ENCODE peak calls at places on chromosomes 11 and 22, in eight cellular contexts. One of them, this sample, is unnamed.

GRCh38 chr22:47194476-47195155 is 432.2 kb downstream of the TBC1D22A start:
- DNase-seq in GM12865: no peak
- DNase-seq in esophagus muscularis mucosa: no peak
- DNase-seq in suprapubic skin: peak; percentile 44
- DNase-seq in AG04450: no peak
- DNase-seq in dorsolateral prefrontal cortex: no peak
- DNase-seq in right lobe of liver: no peak
- DNase-seq in CD8-positive, alpha-beta T cell: no peak
- DNase-seq in this sample: peak; percentile 27

GRCh38 chr11:72069200-72069599 is 11.1 kb downstream of the NUMA1 start:
- DNase-seq in dorsolateral prefrontal cortex: no peak
- DNase-seq in suprapubic skin: no peak
- DNase-seq in right lobe of liver: no peak
- DNase-seq in GM12865: peak; percentile 36
- DNase-seq in AG04450: no peak
- DNase-seq in CD8-positive, alpha-beta T cell: no peak
- DNase-seq in esophagus muscularis mucosa: no peak
- DNase-seq in this sample: no peak

GRCh38 chr11:60095477-60096120 is 7.1 kb downstream of the MS4A2 start:
- DNase-seq in right lobe of liver: no peak
- DNase-seq in AG04450: no peak
- DNase-seq in dorsolateral prefrontal cortex: no peak
- DNase-seq in suprapubic skin: no peak
- DNase-seq in esophagus muscularis mucosa: no peak
- DNase-seq in CD8-positive, alpha-beta T cell: no peak
- DNase-seq in GM12865: no peak
- DNase-seq in this sample: no peak

GRCh38 chr11:10329935-10330334 is 25.1 kb downstream of the ADM start:
- DNase-seq in right lobe of liver: no peak
- DNase-seq in esophagus muscularis mucosa: peak; percentile 26
- DNase-seq in dorsolateral prefrontal cortex: no peak
- DNase-seq in AG04450: no peak
- DNase-seq in GM12865: no peak
- DNase-seq in CD8-positive, alpha-beta T cell: no peak
- DNase-seq in suprapubic skin: no peak
- DNase-seq in this sample: no peak

GRCh38 chr22:39534591-39535301 is 2.2 kb upstream of the RPS19BP1 start:
- DNase-seq in esophagus muscularis mucosa: peak; percentile 94
- DNase-seq in AG04450: no peak
- DNase-seq in dorsolateral prefrontal cortex: peak; percentile 90
- DNase-seq in right lobe of liver: peak; percentile 83
- DNase-seq in GM12865: peak; percentile 72
- DNase-seq in suprapubic skin: peak; percentile 91
- DNase-seq in CD8-positive, alpha-beta T cell: peak; percentile 75
- DNase-seq in this sample: peak; percentile 79

GRCh38 chr11:68120212-68121066 is 749 bp downstream of the CHKA start:
- DNase-seq in GM12865: peak; percentile 74
- DNase-seq in right lobe of liver: peak; percentile 80
- DNase-seq in dorsolateral prefrontal cortex: peak; percentile 52
- DNase-seq in CD8-positive, alpha-beta T cell: peak; percentile 73
- DNase-seq in AG04450: no peak
- DNase-seq in suprapubic skin: peak; percentile 85
- DNase-seq in esophagus muscularis mucosa: no peak
- DNase-seq in this sample: peak; percentile 60

GRCh38 chr11:66311965-66312548 is 4.8 kb downstream of the CD248 start:
- DNase-seq in GM12865: peak; percentile 94
- DNase-seq in AG04450: peak; percentile 84
- DNase-seq in right lobe of liver: peak; percentile 95
- DNase-seq in suprapubic skin: peak; percentile 95
- DNase-seq in esophagus muscularis mucosa: peak; percentile 97
- DNase-seq in CD8-positive, alpha-beta T cell: peak; percentile 100
- DNase-seq in dorsolateral prefrontal cortex: peak; percentile 72
- DNase-seq in this sample: peak; percentile 82

GRCh38 chr11:118621071-118621815 is 13.8 kb downstream of the PHLDB1 start:
- DNase-seq in esophagus muscularis mucosa: peak; percentile 96
- DNase-seq in suprapubic skin: peak; percentile 92
- DNase-seq in CD8-positive, alpha-beta T cell: no peak
- DNase-seq in AG04450: no peak
- DNase-seq in right lobe of liver: peak; percentile 73
- DNase-seq in dorsolateral prefrontal cortex: peak; percentile 89
- DNase-seq in GM12865: no peak
- DNase-seq in this sample: peak; percentile 83

GRCh38 chr11:296206-296975 is 2.9 kb downstream of the IFITM5 start:
- DNase-seq in esophagus muscularis mucosa: no peak
- DNase-seq in suprapubic skin: peak; percentile 67
- DNase-seq in GM12865: no peak
- DNase-seq in CD8-positive, alpha-beta T cell: peak; percentile 18
- DNase-seq in right lobe of liver: peak; percentile 19
- DNase-seq in dorsolateral prefrontal cortex: no peak
- DNase-seq in AG04450: no peak
- DNase-seq in this sample: no peak

GRCh38 chr11:76885390-76886097 is 24.8 kb downstream of the ACER3 start:
- DNase-seq in CD8-positive, alpha-beta T cell: no peak
- DNase-seq in right lobe of liver: no peak
- DNase-seq in suprapubic skin: no peak
- DNase-seq in esophagus muscularis mucosa: no peak
- DNase-seq in dorsolateral prefrontal cortex: no peak
- DNase-seq in GM12865: peak; percentile 26
- DNase-seq in AG04450: no peak
- DNase-seq in this sample: no peak

GRCh38 chr11:120317689-120318195 is 7.4 kb upstream of the TLCD5 start:
- DNase-seq in GM12865: no peak
- DNase-seq in CD8-positive, alpha-beta T cell: no peak
- DNase-seq in right lobe of liver: no peak
- DNase-seq in dorsolateral prefrontal cortex: no peak
- DNase-seq in AG04450: no peak
- DNase-seq in suprapubic skin: no peak
- DNase-seq in esophagus muscularis mucosa: peak; percentile 53
- DNase-seq in this sample: no peak

GRCh38 chr22:22486132-22486899 is 22.2 kb downstream of the ZNF280B start:
- DNase-seq in CD8-positive, alpha-beta T cell: no peak
- DNase-seq in right lobe of liver: no peak
- DNase-seq in GM12865: no peak
- DNase-seq in esophagus muscularis mucosa: no peak
- DNase-seq in dorsolateral prefrontal cortex: no peak
- DNase-seq in suprapubic skin: no peak
- DNase-seq in AG04450: no peak
- DNase-seq in this sample: no peak

GRCh38 chr22:45585946-45586540 is 83.4 kb downstream of the FBLN1 start:
- DNase-seq in AG04450: no peak
- DNase-seq in GM12865: no peak
- DNase-seq in right lobe of liver: no peak
- DNase-seq in CD8-positive, alpha-beta T cell: no peak
- DNase-seq in dorsolateral prefrontal cortex: no peak
- DNase-seq in esophagus muscularis mucosa: no peak
- DNase-seq in suprapubic skin: no peak
- DNase-seq in this sample: no peak

GRCh38 chr22:20972014-20972797 is 5.2 kb downstream of the AIFM3 start:
- DNase-seq in CD8-positive, alpha-beta T cell: no peak
- DNase-seq in dorsolateral prefrontal cortex: no peak
- DNase-seq in suprapubic skin: no peak
- DNase-seq in AG04450: no peak
- DNase-seq in esophagus muscularis mucosa: no peak
- DNase-seq in GM12865: no peak
- DNase-seq in right lobe of liver: no peak
- DNase-seq in this sample: no peak

GRCh38 chr11:109770323-109770722 is 322.9 kb upstream of the ZC3H12C start:
- DNase-seq in suprapubic skin: no peak
- DNase-seq in CD8-positive, alpha-beta T cell: no peak
- DNase-seq in right lobe of liver: no peak
- DNase-seq in GM12865: no peak
- DNase-seq in AG04450: no peak
- DNase-seq in esophagus muscularis mucosa: no peak
- DNase-seq in dorsolateral prefrontal cortex: no peak
- DNase-seq in this sample: no peak

GRCh38 chr11:92702037-92702436 is 267.4 kb upstream of the MTNR1B start:
- DNase-seq in suprapubic skin: no peak
- DNase-seq in CD8-positive, alpha-beta T cell: no peak
- DNase-seq in GM12865: no peak
- DNase-seq in dorsolateral prefrontal cortex: no peak
- DNase-seq in right lobe of liver: no peak
- DNase-seq in esophagus muscularis mucosa: no peak
- DNase-seq in AG04450: no peak
- DNase-seq in this sample: no peak

GRCh38 chr11:112016088-112016764 is 9.0 kb upstream of the DLAT start:
- DNase-seq in CD8-positive, alpha-beta T cell: no peak
- DNase-seq in right lobe of liver: no peak
- DNase-seq in suprapubic skin: no peak
- DNase-seq in esophagus muscularis mucosa: no peak
- DNase-seq in GM12865: peak; percentile 86
- DNase-seq in dorsolateral prefrontal cortex: no peak
- DNase-seq in AG04450: no peak
- DNase-seq in this sample: no peak

GRCh38 chr11:66570826-66571222 is 2.4 kb upstream of the CTSF start:
- DNase-seq in suprapubic skin: no peak
- DNase-seq in CD8-positive, alpha-beta T cell: no peak
- DNase-seq in esophagus muscularis mucosa: no peak
- DNase-seq in right lobe of liver: no peak
- DNase-seq in GM12865: no peak
- DNase-seq in dorsolateral prefrontal cortex: no peak
- DNase-seq in AG04450: no peak
- DNase-seq in this sample: no peak

GRCh38 chr11:1205987-1206331 is 16.9 kb upstream of the MUC5B start:
- DNase-seq in GM12865: no peak
- DNase-seq in esophagus muscularis mucosa: no peak
- DNase-seq in suprapubic skin: peak; percentile 25
- DNase-seq in CD8-positive, alpha-beta T cell: no peak
- DNase-seq in dorsolateral prefrontal cortex: no peak
- DNase-seq in AG04450: no peak
- DNase-seq in right lobe of liver: peak; percentile 8
- DNase-seq in this sample: no peak

GRCh38 chr11:29962243-29962642 is 54.6 kb downstream of the KCNA4 start:
- DNase-seq in dorsolateral prefrontal cortex: no peak
- DNase-seq in AG04450: no peak
- DNase-seq in suprapubic skin: no peak
- DNase-seq in CD8-positive, alpha-beta T cell: no peak
- DNase-seq in right lobe of liver: no peak
- DNase-seq in GM12865: peak; percentile 41
- DNase-seq in esophagus muscularis mucosa: no peak
- DNase-seq in this sample: no peak
- TF ChIP-seq CTCF in dorsolateral prefrontal cortex: no peak
- TF ChIP-seq CTCF in AG04450: peak; percentile 32
- TF ChIP-seq CTCF in suprapubic skin: no peak
- TF ChIP-seq CTCF in CD8-positive, alpha-beta T cell: no peak
- TF ChIP-seq CTCF in right lobe of liver: no peak
- TF ChIP-seq CTCF in GM12865: peak; percentile 47
- TF ChIP-seq CTCF in esophagus muscularis mucosa: no peak
- TF ChIP-seq CTCF in this sample: peak; percentile 55

GRCh38 chr22:31104869-31105268 is 2.5 kb downstream of the SELENOM start:
- DNase-seq in AG04450: no peak
- DNase-seq in suprapubic skin: no peak
- DNase-seq in dorsolateral prefrontal cortex: no peak
- DNase-seq in GM12865: peak; percentile 43
- DNase-seq in right lobe of liver: no peak
- DNase-seq in esophagus muscularis mucosa: no peak
- DNase-seq in CD8-positive, alpha-beta T cell: no peak
- DNase-seq in this sample: no peak
- TF ChIP-seq CTCF in AG04450: peak; percentile 40
- TF ChIP-seq CTCF in suprapubic skin: no peak
- TF ChIP-seq CTCF in dorsolateral prefrontal cortex: peak; percentile 29
- TF ChIP-seq CTCF in GM12865: peak; percentile 35
- TF ChIP-seq CTCF in right lobe of liver: peak; percentile 18
- TF ChIP-seq CTCF in esophagus muscularis mucosa: peak; percentile 49
- TF ChIP-seq CTCF in CD8-positive, alpha-beta T cell: no peak
- TF ChIP-seq CTCF in this sample: peak; percentile 31

GRCh38 chr11:33713914-33714398 is 13.3 kb upstream of the C11orf91 start:
- DNase-seq in GM12865: no peak
- DNase-seq in right lobe of liver: no peak
- DNase-seq in dorsolateral prefrontal cortex: no peak
- DNase-seq in suprapubic skin: no peak
- DNase-seq in esophagus muscularis mucosa: no peak
- DNase-seq in CD8-positive, alpha-beta T cell: no peak
- DNase-seq in AG04450: no peak
- DNase-seq in this sample: no peak

GRCh38 chr11:33718441-33718840 is 17.8 kb downstream of the CD59 start:
- DNase-seq in esophagus muscularis mucosa: no peak
- DNase-seq in suprapubic skin: no peak
- DNase-seq in GM12865: no peak
- DNase-seq in AG04450: no peak
- DNase-seq in dorsolateral prefrontal cortex: no peak
- DNase-seq in right lobe of liver: no peak
- DNase-seq in CD8-positive, alpha-beta T cell: no peak
- DNase-seq in this sample: no peak

GRCh38 chr11:33713162-33713913 is 12.7 kb upstream of the C11orf91 start:
- DNase-seq in GM12865: no peak
- DNase-seq in suprapubic skin: no peak
- DNase-seq in CD8-positive, alpha-beta T cell: no peak
- DNase-seq in AG04450: no peak
- DNase-seq in esophagus muscularis mucosa: no peak
- DNase-seq in right lobe of liver: no peak
- DNase-seq in dorsolateral prefrontal cortex: no peak
- DNase-seq in this sample: no peak

GRCh38 chr11:33719587-33719986 is 16.6 kb downstream of the CD59 start:
- DNase-seq in esophagus muscularis mucosa: no peak
- DNase-seq in right lobe of liver: no peak
- DNase-seq in GM12865: no peak
- DNase-seq in dorsolateral prefrontal cortex: no peak
- DNase-seq in CD8-positive, alpha-beta T cell: no peak
- DNase-seq in suprapubic skin: no peak
- DNase-seq in AG04450: no peak
- DNase-seq in this sample: no peak

GRCh38 chr11:33716236-33716635 is 15.6 kb upstream of the C11orf91 start:
- DNase-seq in suprapubic skin: no peak
- DNase-seq in esophagus muscularis mucosa: no peak
- DNase-seq in dorsolateral prefrontal cortex: no peak
- DNase-seq in CD8-positive, alpha-beta T cell: no peak
- DNase-seq in AG04450: no peak
- DNase-seq in GM12865: peak; percentile 55
- DNase-seq in right lobe of liver: no peak
- DNase-seq in this sample: no peak
- TF ChIP-seq CTCF in suprapubic skin: no peak
- TF ChIP-seq CTCF in esophagus muscularis mucosa: no peak
- TF ChIP-seq CTCF in dorsolateral prefrontal cortex: peak; percentile 43
- TF ChIP-seq CTCF in CD8-positive, alpha-beta T cell: no peak
- TF ChIP-seq CTCF in AG04450: peak; percentile 28
- TF ChIP-seq CTCF in GM12865: peak; percentile 38
- TF ChIP-seq CTCF in right lobe of liver: peak; percentile 24
- TF ChIP-seq CTCF in this sample: no peak

GRCh38 chr11:44728491-44728910 is 1.7 kb downstream of the TSPAN18 start:
- DNase-seq in CD8-positive, alpha-beta T cell: no peak
- DNase-seq in dorsolateral prefrontal cortex: no peak
- DNase-seq in GM12865: no peak
- DNase-seq in right lobe of liver: no peak
- DNase-seq in suprapubic skin: peak; percentile 70
- DNase-seq in AG04450: no peak
- DNase-seq in esophagus muscularis mucosa: no peak
- DNase-seq in this sample: no peak

GRCh38 chr11:44727373-44728084 is 767 bp downstream of the TSPAN18 start:
- DNase-seq in dorsolateral prefrontal cortex: peak; percentile 75
- DNase-seq in esophagus muscularis mucosa: no peak
- DNase-seq in CD8-positive, alpha-beta T cell: peak; percentile 72
- DNase-seq in AG04450: peak; percentile 26
- DNase-seq in GM12865: peak; percentile 81
- DNase-seq in right lobe of liver: peak; percentile 86
- DNase-seq in suprapubic skin: peak; percentile 85
- DNase-seq in this sample: peak; percentile 92

GRCh38 chr11:44729065-44729464 is 2.3 kb downstream of the TSPAN18 start:
- DNase-seq in esophagus muscularis mucosa: no peak
- DNase-seq in AG04450: no peak
- DNase-seq in GM12865: no peak
- DNase-seq in dorsolateral prefrontal cortex: no peak
- DNase-seq in suprapubic skin: no peak
- DNase-seq in right lobe of liver: no peak
- DNase-seq in CD8-positive, alpha-beta T cell: no peak
- DNase-seq in this sample: no peak

GRCh38 chr11:44727114-44727372 is 281 bp downstream of the TSPAN18 start:
- DNase-seq in CD8-positive, alpha-beta T cell: no peak
- DNase-seq in AG04450: no peak
- DNase-seq in GM12865: no peak
- DNase-seq in dorsolateral prefrontal cortex: no peak
- DNase-seq in esophagus muscularis mucosa: no peak
- DNase-seq in right lobe of liver: no peak
- DNase-seq in suprapubic skin: no peak
- DNase-seq in this sample: peak; percentile 46

GRCh38 chr11:44728085-44728410 is 1.3 kb downstream of the TSPAN18 start:
- DNase-seq in suprapubic skin: no peak
- DNase-seq in right lobe of liver: no peak
- DNase-seq in GM12865: no peak
- DNase-seq in AG04450: no peak
- DNase-seq in dorsolateral prefrontal cortex: no peak
- DNase-seq in CD8-positive, alpha-beta T cell: no peak
- DNase-seq in esophagus muscularis mucosa: peak; percentile 95
- DNase-seq in this sample: no peak
- TF ChIP-seq CTCF in suprapubic skin: no peak
- TF ChIP-seq CTCF in right lobe of liver: no peak
- TF ChIP-seq CTCF in GM12865: no peak
- TF ChIP-seq CTCF in AG04450: no peak
- TF ChIP-seq CTCF in dorsolateral prefrontal cortex: peak; percentile 5
- TF ChIP-seq CTCF in CD8-positive, alpha-beta T cell: no peak
- TF ChIP-seq CTCF in esophagus muscularis mucosa: peak; percentile 20
- TF ChIP-seq CTCF in this sample: peak; percentile 44

This sample was measured in mesothelial cell of epicardium.